ENCODE peak calls at places on chromosomes 12 and 14, in six cellular contexts. I is GM23338, G is NT2/D1, J is ureter, B is EH, X is right lobe of liver. Q is an unnamed sample.

GRCh38 chr14:105938055-105938863 is 411.9 kb downstream of the TMEM121 start:
- DNase-seq in I (no peak), B (no peak), J (peak; percentile 25), G (no peak), X (no peak), Q (no peak)

GRCh38 chr12:122106891-122107660 is 28.5 kb downstream of the MLXIP start:
- DNase-seq in X (no peak), I (no peak), G (no peak), B (peak; percentile 87), J (no peak), Q (no peak)

GRCh38 chr14:76465651-76466050 is 89.7 kb downstream of the ESRRB start:
- DNase-seq in G (no peak), B (no peak), J (no peak), I (peak; percentile 24), X (no peak), Q (no peak)

GRCh38 chr12:2259368-2259767 is 206.6 kb downstream of the CACNA1C start:
- DNase-seq in B (peak; percentile 60), I (no peak), X (no peak), J (no peak), G (no peak), Q (no peak)

GRCh38 chr12:119631930-119632678 is 35.8 kb upstream of the PRKAB1 start:
- DNase-seq in I (no peak), G (no peak), B (no peak), X (no peak), J (no peak), Q (no peak)

GRCh38 chr14:52618602-52619001 is 66.0 kb downstream of the GPR137C start:
- DNase-seq in X (no peak), J (no peak), G (no peak), B (no peak), I (no peak), Q (no peak)

GRCh38 chr12:128109636-128110035 is 157.3 kb upstream of the TMEM132C start:
- DNase-seq in I (no peak), B (no peak), X (no peak), G (no peak), J (no peak), Q (no peak)

GRCh38 chr12:69161835-69162234 is 77.5 kb upstream of the CPSF6 start:
- DNase-seq in J (no peak), X (no peak), I (no peak), G (no peak), B (peak; percentile 10), Q (no peak)

GRCh38 chr12:20507711-20508110 is 139.4 kb downstream of the PDE3A start:
- DNase-seq in B (no peak), J (no peak), I (no peak), X (no peak), G (no peak), Q (no peak)

GRCh38 chr14:50432131-50432530 is 35.5 kb upstream of the CDKL1 start:
- DNase-seq in J (no peak), B (no peak), X (no peak), I (no peak), G (no peak), Q (no peak)